ENCODE peak calls at places on chromosomes 6 and 20, in four cellular contexts. One of them, this sample, is unnamed. For H3K9me3, the result is how much of the 10 kb centered on the place peaks cover.

GRCh38 chr20:37095108-37095608 is 639 bp downstream of the RBL1 start:
- DNase-seq in right lobe of liver: no peak
- DNase-seq in cardiac muscle cell: no peak
- DNase-seq in neural progenitor cell: peak
- DNase-seq in this sample: peak

GRCh38 chr6:18179770-18180393 is 24.7 kb downstream of the KDM1B start:
- DNase-seq in right lobe of liver: no peak
- DNase-seq in cardiac muscle cell: no peak
- DNase-seq in neural progenitor cell: no peak
- DNase-seq in this sample: no peak

GRCh38 chr20:37397076-37397953 is 51.4 kb downstream of the SRC start:
- DNase-seq in right lobe of liver: no peak
- DNase-seq in cardiac muscle cell: no peak
- DNase-seq in neural progenitor cell: peak
- DNase-seq in this sample: no peak

GRCh38 chr6:129753422-129753821 is 43.4 kb upstream of the ARHGAP18 start:
- DNase-seq in right lobe of liver: no peak
- DNase-seq in cardiac muscle cell: no peak
- DNase-seq in neural progenitor cell: no peak
- DNase-seq in this sample: no peak

GRCh38 chr6:158869010-158869603 is 49.9 kb upstream of the EZR start:
- DNase-seq in right lobe of liver: no peak
- DNase-seq in cardiac muscle cell: no peak
- DNase-seq in neural progenitor cell: peak
- DNase-seq in this sample: peak

GRCh38 chr6:65819152-65819551 is 112.1 kb upstream of the EYS start:
- DNase-seq in right lobe of liver: no peak
- DNase-seq in cardiac muscle cell: no peak
- DNase-seq in neural progenitor cell: no peak
- DNase-seq in this sample: no peak

GRCh38 chr6:87093651-87094050 is 1.3 kb downstream of the CGA start:
- DNase-seq in right lobe of liver: no peak
- DNase-seq in cardiac muscle cell: no peak
- DNase-seq in neural progenitor cell: no peak
- DNase-seq in this sample: no peak

GRCh38 chr20:58179432-58180099 is 48.9 kb downstream of the ANKRD60 start:
- DNase-seq in right lobe of liver: peak
- DNase-seq in cardiac muscle cell: peak
- DNase-seq in neural progenitor cell: peak
- DNase-seq in this sample: peak

GRCh38 chr6:43499028-43499815 is 10.9 kb downstream of the LRRC73 start:
- DNase-seq in right lobe of liver: peak
- DNase-seq in cardiac muscle cell: no peak
- DNase-seq in neural progenitor cell: no peak
- DNase-seq in this sample: no peak

GRCh38 chr6:166942393-166943168 is 13.8 kb downstream of the RNASET2 start:
- DNase-seq in right lobe of liver: no peak
- DNase-seq in cardiac muscle cell: no peak
- DNase-seq in neural progenitor cell: no peak
- DNase-seq in this sample: no peak

GRCh38 chr6:34537922-34538550 is 18.1 kb downstream of the SPDEF start:
- DNase-seq in right lobe of liver: no peak
- DNase-seq in cardiac muscle cell: no peak
- DNase-seq in neural progenitor cell: no peak
- DNase-seq in this sample: no peak

GRCh38 chr6:102732908-102733307 is 1339.4 kb downstream of the GRIK2 start:
- DNase-seq in right lobe of liver: no peak
- DNase-seq in cardiac muscle cell: no peak
- DNase-seq in neural progenitor cell: no peak
- DNase-seq in this sample: no peak

GRCh38 chr20:51958099-51958498 is 155.8 kb upstream of the SALL4 start:
- DNase-seq in right lobe of liver: no peak
- DNase-seq in cardiac muscle cell: no peak
- DNase-seq in neural progenitor cell: no peak
- DNase-seq in this sample: no peak

GRCh38 chr20:51960004-51960403 is 157.7 kb upstream of the SALL4 start:
- DNase-seq in right lobe of liver: no peak
- DNase-seq in cardiac muscle cell: no peak
- DNase-seq in neural progenitor cell: no peak
- DNase-seq in this sample: no peak

GRCh38 chr20:51958636-51959542 is 156.6 kb upstream of the SALL4 start:
- DNase-seq in right lobe of liver: no peak
- DNase-seq in cardiac muscle cell: no peak
- DNase-seq in neural progenitor cell: peak
- DNase-seq in this sample: no peak

GRCh38 chr20:51966296-51966971 is 164.1 kb upstream of the SALL4 start:
- DNase-seq in right lobe of liver: peak
- DNase-seq in cardiac muscle cell: peak
- DNase-seq in neural progenitor cell: peak
- DNase-seq in this sample: peak

GRCh38 chr20:51961964-51962761 is 159.8 kb upstream of the SALL4 start:
- DNase-seq in right lobe of liver: no peak
- DNase-seq in cardiac muscle cell: no peak
- DNase-seq in neural progenitor cell: peak
- DNase-seq in this sample: no peak
- H3K4me3 ChIP-seq in right lobe of liver: no peak
- H3K4me3 ChIP-seq in cardiac muscle cell: no peak
- H3K4me3 ChIP-seq in neural progenitor cell: no peak
- H3K4me3 ChIP-seq in this sample: no peak

GRCh38 chr6:168278904-168279303 is 40.7 kb downstream of the DACT2 start:
- DNase-seq in right lobe of liver: no peak
- DNase-seq in cardiac muscle cell: no peak
- DNase-seq in neural progenitor cell: no peak
- DNase-seq in this sample: no peak
- H3K9me3 ChIP-seq in right lobe of liver: under half
- H3K9me3 ChIP-seq in cardiac muscle cell: under half
- H3K9me3 ChIP-seq in neural progenitor cell: under half
- H3K9me3 ChIP-seq in this sample: under half

GRCh38 chr6:132084811-132085509 is 133.8 kb upstream of the CCN2 start:
- DNase-seq in right lobe of liver: no peak
- DNase-seq in cardiac muscle cell: peak
- DNase-seq in neural progenitor cell: no peak
- DNase-seq in this sample: no peak
- H3K4me3 ChIP-seq in right lobe of liver: no peak
- H3K4me3 ChIP-seq in cardiac muscle cell: no peak
- H3K4me3 ChIP-seq in neural progenitor cell: no peak
- H3K4me3 ChIP-seq in this sample: no peak

GRCh38 chr6:168373389-168373788 is 53.8 kb upstream of the DACT2 start:
- DNase-seq in right lobe of liver: no peak
- DNase-seq in cardiac muscle cell: no peak
- DNase-seq in neural progenitor cell: no peak
- DNase-seq in this sample: no peak
- H3K9me3 ChIP-seq in right lobe of liver: under half
- H3K9me3 ChIP-seq in cardiac muscle cell: under half
- H3K9me3 ChIP-seq in neural progenitor cell: under half
- H3K9me3 ChIP-seq in this sample: under half

DNA sequence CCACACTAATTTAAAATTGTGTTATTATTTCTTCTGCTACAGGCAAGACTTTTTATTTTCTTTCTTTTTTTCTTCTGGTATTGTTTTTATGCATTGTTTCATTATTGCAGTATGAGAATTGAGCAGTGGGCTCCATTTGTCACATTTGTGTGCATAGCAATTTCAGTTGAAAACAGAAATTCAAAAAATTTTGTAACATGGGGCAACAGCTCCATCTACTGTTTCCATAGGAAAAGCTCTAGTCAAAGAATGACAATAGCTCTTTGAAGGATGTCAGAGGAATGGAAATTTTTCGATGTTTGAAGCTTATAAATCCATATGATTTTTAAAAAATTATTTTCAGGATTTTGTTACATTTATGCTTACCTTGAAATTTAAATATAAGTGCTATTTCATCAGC is 194.7 kb downstream of the COL9A1 start:
- DNase-seq in right lobe of liver: no peak
- DNase-seq in cardiac muscle cell: peak
- DNase-seq in neural progenitor cell: peak
- DNase-seq in this sample: no peak
- H3K4me3 ChIP-seq in right lobe of liver: no peak
- H3K4me3 ChIP-seq in cardiac muscle cell: no peak
- H3K4me3 ChIP-seq in neural progenitor cell: no peak
- H3K4me3 ChIP-seq in this sample: no peak

GRCh38 chr6:101396552-101397173 is 3.2 kb downstream of the GRIK2 start:
- DNase-seq in right lobe of liver: peak
- DNase-seq in cardiac muscle cell: peak
- DNase-seq in neural progenitor cell: peak
- DNase-seq in this sample: peak

GRCh38 chr6:101397199-101397598 is 3.7 kb downstream of the GRIK2 start:
- DNase-seq in right lobe of liver: no peak
- DNase-seq in cardiac muscle cell: no peak
- DNase-seq in neural progenitor cell: peak
- DNase-seq in this sample: no peak

GRCh38 chr6:101400341-101400740 is 6.8 kb downstream of the GRIK2 start:
- DNase-seq in right lobe of liver: no peak
- DNase-seq in cardiac muscle cell: no peak
- DNase-seq in neural progenitor cell: no peak
- DNase-seq in this sample: no peak

GRCh38 chr6:101399627-101399955 is 6.1 kb downstream of the GRIK2 start:
- DNase-seq in right lobe of liver: no peak
- DNase-seq in cardiac muscle cell: no peak
- DNase-seq in neural progenitor cell: peak
- DNase-seq in this sample: no peak

DNA sequence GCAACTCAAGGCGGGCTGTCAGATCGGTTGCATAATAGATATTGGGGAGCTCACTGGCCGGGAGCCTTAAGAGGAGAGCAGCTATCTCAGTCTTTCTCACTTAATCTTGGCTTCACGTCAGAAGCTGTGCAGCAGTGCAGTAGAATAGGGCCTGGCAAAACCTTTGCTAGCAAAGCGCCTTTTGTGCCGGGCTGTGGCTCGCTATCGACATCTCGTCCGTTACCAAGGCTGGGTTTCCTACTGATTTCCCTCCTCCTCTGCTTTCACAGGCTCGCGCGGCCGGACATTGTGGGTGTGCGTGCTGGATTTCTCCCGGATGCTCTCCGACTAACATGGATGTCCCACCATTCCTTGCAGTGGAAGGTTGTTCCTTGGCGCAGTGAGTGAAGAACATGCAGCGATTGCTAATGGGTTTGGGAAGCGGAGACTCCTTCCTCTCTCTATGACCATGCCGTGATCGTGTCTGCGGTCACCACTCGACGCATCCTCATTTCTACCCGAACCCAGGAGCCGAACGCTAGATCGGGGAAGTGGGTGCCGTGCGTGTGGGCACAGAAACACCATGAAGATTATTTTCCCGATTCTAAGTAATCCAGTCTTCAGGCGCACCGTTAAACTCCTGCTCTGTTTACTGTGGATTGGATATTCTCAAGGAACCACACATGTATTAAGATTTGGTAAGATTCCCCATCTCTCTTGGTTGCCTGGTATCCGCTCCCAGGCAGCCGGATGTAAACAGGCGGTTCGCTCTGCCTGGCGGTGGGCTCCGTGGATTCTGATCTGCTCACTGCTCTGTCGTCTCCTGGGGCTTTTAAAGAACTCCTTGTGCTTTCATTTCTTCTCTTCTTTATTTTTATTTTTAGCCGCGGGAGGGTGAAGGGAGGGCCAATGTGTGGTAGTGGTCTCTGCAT is 5.5 kb downstream of the GRIK2 start:
- DNase-seq in right lobe of liver: no peak
- DNase-seq in cardiac muscle cell: no peak
- DNase-seq in neural progenitor cell: peak
- DNase-seq in this sample: no peak
- H3K9me3 ChIP-seq in right lobe of liver: under half
- H3K9me3 ChIP-seq in cardiac muscle cell: under half
- H3K9me3 ChIP-seq in neural progenitor cell: under half
- H3K9me3 ChIP-seq in this sample: under half